ENCODE peak calls at places on chromosome 2, in nine cellular contexts. One of them, this sample, is unnamed.

GRCh38 chr2:241214766-241215165 is 26.3 kb downstream of the ANO7 start:
- DNase-seq in GM23338: no peak
- DNase-seq in tibial nerve: no peak
- DNase-seq in Calu3: no peak
- DNase-seq in epithelial cell of esophagus: no peak
- DNase-seq in left ventricle myocardium inferior: no peak
- DNase-seq in fibroblast of pulmonary artery: no peak
- DNase-seq in transverse colon: no peak
- DNase-seq in neural progenitor cell: no peak
- DNase-seq in this sample: no peak

GRCh38 chr2:162029287-162029901 is 44.6 kb downstream of the DPP4 start:
- DNase-seq in GM23338: no peak
- DNase-seq in tibial nerve: no peak
- DNase-seq in Calu3: peak
- DNase-seq in epithelial cell of esophagus: peak
- DNase-seq in left ventricle myocardium inferior: peak
- DNase-seq in fibroblast of pulmonary artery: peak
- DNase-seq in transverse colon: no peak
- DNase-seq in neural progenitor cell: no peak
- DNase-seq in this sample: no peak

GRCh38 chr2:120743657-120744056 is 8.0 kb downstream of the GLI2 start:
- DNase-seq in GM23338: no peak
- DNase-seq in tibial nerve: no peak
- DNase-seq in Calu3: no peak
- DNase-seq in epithelial cell of esophagus: no peak
- DNase-seq in left ventricle myocardium inferior: no peak
- DNase-seq in fibroblast of pulmonary artery: no peak
- DNase-seq in transverse colon: no peak
- DNase-seq in neural progenitor cell: no peak
- DNase-seq in this sample: no peak

GRCh38 chr2:36478332-36478738 is 119.6 kb downstream of the FEZ2 start:
- DNase-seq in GM23338: no peak
- DNase-seq in tibial nerve: no peak
- DNase-seq in Calu3: peak
- DNase-seq in epithelial cell of esophagus: peak
- DNase-seq in left ventricle myocardium inferior: no peak
- DNase-seq in fibroblast of pulmonary artery: peak
- DNase-seq in transverse colon: no peak
- DNase-seq in neural progenitor cell: no peak
- DNase-seq in this sample: no peak

GRCh38 chr2:199258291-199258690 is 199.4 kb downstream of the SATB2 start:
- DNase-seq in GM23338: peak
- DNase-seq in tibial nerve: no peak
- DNase-seq in Calu3: peak
- DNase-seq in epithelial cell of esophagus: no peak
- DNase-seq in left ventricle myocardium inferior: no peak
- DNase-seq in fibroblast of pulmonary artery: no peak
- DNase-seq in transverse colon: no peak
- DNase-seq in neural progenitor cell: no peak
- DNase-seq in this sample: no peak

GRCh38 chr2:25936889-25937545 is 45.3 kb downstream of the KIF3C start:
- DNase-seq in GM23338: no peak
- DNase-seq in tibial nerve: no peak
- DNase-seq in Calu3: no peak
- DNase-seq in epithelial cell of esophagus: no peak
- DNase-seq in left ventricle myocardium inferior: no peak
- DNase-seq in fibroblast of pulmonary artery: peak
- DNase-seq in transverse colon: no peak
- DNase-seq in neural progenitor cell: no peak
- DNase-seq in this sample: no peak

GRCh38 chr2:202718614-202719013 is 83.8 kb downstream of the FAM117B start:
- DNase-seq in GM23338: no peak
- DNase-seq in tibial nerve: no peak
- DNase-seq in Calu3: no peak
- DNase-seq in epithelial cell of esophagus: peak
- DNase-seq in left ventricle myocardium inferior: no peak
- DNase-seq in fibroblast of pulmonary artery: peak
- DNase-seq in transverse colon: no peak
- DNase-seq in neural progenitor cell: no peak
- DNase-seq in this sample: no peak

GRCh38 chr2:227545990-227546389 is 52.7 kb upstream of the SCYGR2 start:
- DNase-seq in GM23338: peak
- DNase-seq in tibial nerve: no peak
- DNase-seq in Calu3: peak
- DNase-seq in epithelial cell of esophagus: peak
- DNase-seq in left ventricle myocardium inferior: no peak
- DNase-seq in fibroblast of pulmonary artery: no peak
- DNase-seq in transverse colon: no peak
- DNase-seq in neural progenitor cell: no peak
- DNase-seq in this sample: peak

GRCh38 chr2:204763974-204764703 is 218.9 kb downstream of the PARD3B start:
- DNase-seq in GM23338: peak
- DNase-seq in tibial nerve: no peak
- DNase-seq in Calu3: no peak
- DNase-seq in epithelial cell of esophagus: peak
- DNase-seq in left ventricle myocardium inferior: no peak
- DNase-seq in fibroblast of pulmonary artery: no peak
- DNase-seq in transverse colon: no peak
- DNase-seq in neural progenitor cell: no peak
- DNase-seq in this sample: no peak

GRCh38 chr2:84424152-84424551 is 34.9 kb downstream of the SUCLG1 start:
- DNase-seq in GM23338: peak
- DNase-seq in tibial nerve: no peak
- DNase-seq in Calu3: no peak
- DNase-seq in epithelial cell of esophagus: peak
- DNase-seq in left ventricle myocardium inferior: no peak
- DNase-seq in fibroblast of pulmonary artery: peak
- DNase-seq in transverse colon: no peak
- DNase-seq in neural progenitor cell: no peak
- DNase-seq in this sample: no peak

GRCh38 chr2:71856709-71857525 is 290.7 kb downstream of the CYP26B1 start:
- DNase-seq in GM23338: peak
- DNase-seq in tibial nerve: no peak
- DNase-seq in Calu3: peak
- DNase-seq in epithelial cell of esophagus: peak
- DNase-seq in left ventricle myocardium inferior: no peak
- DNase-seq in fibroblast of pulmonary artery: peak
- DNase-seq in transverse colon: no peak
- DNase-seq in neural progenitor cell: peak
- DNase-seq in this sample: peak

GRCh38 chr2:107088156-107088555 is 202.2 kb upstream of the ST6GAL2 start:
- DNase-seq in GM23338: no peak
- DNase-seq in tibial nerve: no peak
- DNase-seq in Calu3: no peak
- DNase-seq in epithelial cell of esophagus: no peak
- DNase-seq in left ventricle myocardium inferior: no peak
- DNase-seq in fibroblast of pulmonary artery: no peak
- DNase-seq in transverse colon: no peak
- DNase-seq in neural progenitor cell: no peak
- DNase-seq in this sample: no peak

DNA sequence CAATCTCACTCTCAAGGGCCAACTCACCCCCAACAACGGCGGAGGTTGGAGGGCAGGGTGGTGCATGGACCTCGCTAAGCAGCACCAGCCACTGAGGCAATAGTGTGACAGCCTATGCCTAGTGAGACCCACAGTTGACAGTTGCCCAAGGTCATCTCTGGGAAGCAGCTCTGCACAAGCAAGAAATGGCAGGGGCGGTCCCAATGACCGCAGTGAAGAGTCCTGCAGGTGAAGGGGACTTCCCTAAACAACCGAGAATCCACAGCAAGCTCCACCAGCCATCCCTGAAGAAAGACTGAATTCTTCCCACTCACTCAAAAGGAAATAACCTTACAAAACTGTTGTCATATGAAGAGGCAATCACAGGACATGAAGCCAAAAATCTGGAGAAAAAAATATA is 313.4 kb upstream of the ID2 start:
- DNase-seq in GM23338: no peak
- DNase-seq in tibial nerve: no peak
- DNase-seq in Calu3: no peak
- DNase-seq in epithelial cell of esophagus: no peak
- DNase-seq in left ventricle myocardium inferior: no peak
- DNase-seq in fibroblast of pulmonary artery: no peak
- DNase-seq in transverse colon: no peak
- DNase-seq in neural progenitor cell: no peak
- DNase-seq in this sample: no peak
- TF ChIP-seq CTCF in GM23338: no peak
- TF ChIP-seq CTCF in tibial nerve: no peak
- TF ChIP-seq CTCF in Calu3: no peak
- TF ChIP-seq CTCF in epithelial cell of esophagus: no peak
- TF ChIP-seq CTCF in left ventricle myocardium inferior: no peak
- TF ChIP-seq CTCF in fibroblast of pulmonary artery: no peak
- TF ChIP-seq CTCF in transverse colon: no peak
- TF ChIP-seq CTCF in neural progenitor cell: no peak
- TF ChIP-seq CTCF in this sample: no peak

DNA sequence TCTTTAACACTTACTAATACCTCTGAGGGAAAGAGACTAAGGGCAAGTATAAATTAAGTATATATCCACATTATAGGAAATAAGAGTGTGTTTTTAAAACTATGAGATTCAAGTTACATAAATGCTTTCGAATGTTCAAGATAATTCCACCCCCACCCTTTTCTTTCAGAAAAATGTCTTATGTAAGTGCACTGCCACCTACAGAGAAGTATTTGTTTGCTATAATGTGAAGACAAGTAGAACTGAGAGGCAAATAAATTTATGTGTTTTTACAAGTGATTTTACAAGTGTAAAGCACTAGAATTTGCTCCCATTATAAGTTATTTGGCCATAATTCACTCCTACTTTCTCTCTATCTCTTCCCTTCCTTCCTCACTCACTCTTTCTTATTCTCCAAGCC is 99.9 kb upstream of the CRACDL start:
- DNase-seq in GM23338: no peak
- DNase-seq in tibial nerve: no peak
- DNase-seq in Calu3: no peak
- DNase-seq in epithelial cell of esophagus: peak
- DNase-seq in left ventricle myocardium inferior: no peak
- DNase-seq in fibroblast of pulmonary artery: no peak
- DNase-seq in transverse colon: no peak
- DNase-seq in neural progenitor cell: no peak
- DNase-seq in this sample: no peak
- TF ChIP-seq CTCF in GM23338: no peak
- TF ChIP-seq CTCF in tibial nerve: no peak
- TF ChIP-seq CTCF in Calu3: no peak
- TF ChIP-seq CTCF in epithelial cell of esophagus: no peak
- TF ChIP-seq CTCF in left ventricle myocardium inferior: no peak
- TF ChIP-seq CTCF in fibroblast of pulmonary artery: no peak
- TF ChIP-seq CTCF in transverse colon: no peak
- TF ChIP-seq CTCF in neural progenitor cell: no peak
- TF ChIP-seq CTCF in this sample: no peak

DNA sequence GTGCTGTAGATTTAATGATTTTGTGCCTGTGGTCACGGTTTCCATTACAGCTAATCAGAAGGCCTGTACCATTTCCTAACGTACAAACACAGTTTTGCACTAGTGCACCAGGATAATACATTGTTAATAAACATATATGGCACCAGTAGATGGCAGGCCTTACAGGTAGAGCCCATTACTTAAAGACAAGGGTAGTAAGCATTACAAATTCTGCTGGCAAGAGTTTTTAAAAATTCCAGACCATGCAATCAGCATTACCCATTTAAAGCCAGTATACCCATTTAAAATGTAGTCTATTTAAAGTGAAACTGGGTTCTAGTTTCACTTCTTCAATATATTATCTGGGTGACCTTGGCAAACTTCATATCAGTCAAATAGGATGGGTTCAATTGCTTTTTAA is 224.2 kb downstream of the NUP35 start:
- DNase-seq in GM23338: no peak
- DNase-seq in tibial nerve: no peak
- DNase-seq in Calu3: no peak
- DNase-seq in epithelial cell of esophagus: no peak
- DNase-seq in left ventricle myocardium inferior: no peak
- DNase-seq in fibroblast of pulmonary artery: no peak
- DNase-seq in transverse colon: no peak
- DNase-seq in neural progenitor cell: no peak
- DNase-seq in this sample: no peak
- TF ChIP-seq CTCF in GM23338: no peak
- TF ChIP-seq CTCF in tibial nerve: no peak
- TF ChIP-seq CTCF in Calu3: no peak
- TF ChIP-seq CTCF in epithelial cell of esophagus: peak
- TF ChIP-seq CTCF in left ventricle myocardium inferior: no peak
- TF ChIP-seq CTCF in fibroblast of pulmonary artery: no peak
- TF ChIP-seq CTCF in transverse colon: no peak
- TF ChIP-seq CTCF in neural progenitor cell: peak
- TF ChIP-seq CTCF in this sample: no peak

GRCh38 chr2:157193461-157193860 is 64.0 kb upstream of the GALNT5 start:
- DNase-seq in GM23338: no peak
- DNase-seq in tibial nerve: no peak
- DNase-seq in Calu3: no peak
- DNase-seq in epithelial cell of esophagus: no peak
- DNase-seq in left ventricle myocardium inferior: no peak
- DNase-seq in fibroblast of pulmonary artery: no peak
- DNase-seq in transverse colon: no peak
- DNase-seq in neural progenitor cell: no peak
- DNase-seq in this sample: no peak

GRCh38 chr2:157196956-157197355 is 60.5 kb upstream of the GALNT5 start:
- DNase-seq in GM23338: peak
- DNase-seq in tibial nerve: no peak
- DNase-seq in Calu3: no peak
- DNase-seq in epithelial cell of esophagus: no peak
- DNase-seq in left ventricle myocardium inferior: no peak
- DNase-seq in fibroblast of pulmonary artery: no peak
- DNase-seq in transverse colon: no peak
- DNase-seq in neural progenitor cell: no peak
- DNase-seq in this sample: no peak

GRCh38 chr2:157192445-157193423 is 64.8 kb upstream of the GALNT5 start:
- DNase-seq in GM23338: no peak
- DNase-seq in tibial nerve: no peak
- DNase-seq in Calu3: no peak
- DNase-seq in epithelial cell of esophagus: no peak
- DNase-seq in left ventricle myocardium inferior: no peak
- DNase-seq in fibroblast of pulmonary artery: no peak
- DNase-seq in transverse colon: no peak
- DNase-seq in neural progenitor cell: no peak
- DNase-seq in this sample: no peak

GRCh38 chr2:157194844-157195243 is 62.7 kb upstream of the GALNT5 start:
- DNase-seq in GM23338: no peak
- DNase-seq in tibial nerve: no peak
- DNase-seq in Calu3: no peak
- DNase-seq in epithelial cell of esophagus: no peak
- DNase-seq in left ventricle myocardium inferior: no peak
- DNase-seq in fibroblast of pulmonary artery: no peak
- DNase-seq in transverse colon: no peak
- DNase-seq in neural progenitor cell: no peak
- DNase-seq in this sample: no peak

DNA sequence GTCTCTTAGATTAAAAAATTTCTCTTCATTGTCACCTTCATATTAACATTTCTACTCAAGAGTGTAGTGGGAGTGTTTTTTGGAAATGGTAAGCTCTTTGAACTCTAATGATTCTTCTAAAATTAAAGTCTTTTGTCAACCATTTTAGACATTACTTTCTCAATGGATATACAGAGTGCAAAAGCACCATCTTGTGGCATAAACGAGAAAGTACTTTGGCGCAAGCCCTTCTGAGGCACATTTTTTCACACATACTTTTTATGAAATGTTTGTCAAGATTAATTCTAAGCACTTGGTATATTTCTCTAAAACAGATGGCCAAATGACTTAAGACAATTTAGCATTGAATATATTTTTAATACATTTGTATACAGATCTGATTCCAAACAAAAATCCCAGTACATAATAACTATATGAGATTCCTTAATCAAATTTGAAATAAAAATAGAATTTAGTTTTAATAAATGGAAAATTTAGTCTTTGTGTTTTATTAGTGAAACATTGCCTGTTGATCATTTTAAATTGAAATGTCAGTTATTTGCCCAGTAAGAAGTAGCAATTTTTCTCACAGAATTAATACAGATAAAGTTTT is 63.3 kb upstream of the GALNT5 start:
- DNase-seq in GM23338: peak
- DNase-seq in tibial nerve: peak
- DNase-seq in Calu3: peak
- DNase-seq in epithelial cell of esophagus: peak
- DNase-seq in left ventricle myocardium inferior: no peak
- DNase-seq in fibroblast of pulmonary artery: peak
- DNase-seq in transverse colon: peak
- DNase-seq in neural progenitor cell: peak
- DNase-seq in this sample: peak
- TF ChIP-seq CTCF in GM23338: peak
- TF ChIP-seq CTCF in tibial nerve: peak
- TF ChIP-seq CTCF in Calu3: peak
- TF ChIP-seq CTCF in epithelial cell of esophagus: peak
- TF ChIP-seq CTCF in left ventricle myocardium inferior: peak
- TF ChIP-seq CTCF in fibroblast of pulmonary artery: peak
- TF ChIP-seq CTCF in transverse colon: peak
- TF ChIP-seq CTCF in neural progenitor cell: peak
- TF ChIP-seq CTCF in this sample: peak